ENCODE peak calls at places on chromosomes 11 and 22, in five cellular contexts. P is fibroblast of lung, D is aorta, C is neuronal stem cell, I is sigmoid colon. S is an unnamed sample.

GRCh38 chr22:34669001-34669400 is 397.0 kb upstream of the ISX start:
- DNase-seq in P (no peak), D (no peak), C (no peak), I (no peak), S (no peak)

GRCh38 chr11:6755303-6755952 is 16.3 kb downstream of the OR2AG2 start:
- DNase-seq in P (peak; percentile 44), D (no peak), C (peak; percentile 44), I (no peak), S (peak; percentile 43)

GRCh38 chr11:110712643-110713468 is 619 bp upstream of the ARHGAP20 start:
- DNase-seq in P (peak; percentile 75), D (peak; percentile 68), C (peak; percentile 47), I (peak; percentile 56), S (peak; percentile 29)

GRCh38 chr11:65793625-65794400 is 7.0 kb downstream of the OVOL1 start:
- DNase-seq in P (no peak), D (no peak), C (no peak), I (no peak), S (peak; percentile 68)

GRCh38 chr11:124402326-124402922 is 3.6 kb upstream of the OR8B3 start:
- DNase-seq in P (peak; percentile 85), D (peak; percentile 76), C (peak; percentile 30), I (no peak), S (peak; percentile 65)

GRCh38 chr11:119888119-119888518 is 159.1 kb upstream of the NECTIN1 start:
- DNase-seq in P (no peak), D (no peak), C (no peak), I (no peak), S (no peak)

GRCh38 chr22:41216984-41217383 is 11.9 kb downstream of the L3MBTL2 start:
- DNase-seq in P (peak; percentile 37), D (no peak), C (no peak), I (peak; percentile 77), S (no peak)

GRCh38 chr11:12806113-12806512 is 131.9 kb downstream of the TEAD1 start:
- DNase-seq in P (peak; percentile 57), D (no peak), C (no peak), I (no peak), S (no peak)

GRCh38 chr11:110160016-110160415 is 66.8 kb downstream of the ZC3H12C start:
- DNase-seq in P (peak; percentile 59), D (no peak), C (no peak), I (no peak), S (no peak)

GRCh38 chr11:128708660-128709059 is 14.8 kb downstream of the FLI1 start:
- DNase-seq in P (no peak), D (no peak), C (no peak), I (no peak), S (no peak)

GRCh38 chr11:128704517-128704916 is 10.6 kb downstream of the FLI1 start:
- DNase-seq in P (no peak), D (no peak), C (no peak), I (no peak), S (no peak)

GRCh38 chr11:128709402-128709801 is 15.5 kb downstream of the FLI1 start:
- DNase-seq in P (peak; percentile 70), D (no peak), C (no peak), I (no peak), S (no peak)

GRCh38 chr11:128705124-128705920 is 11.4 kb downstream of the FLI1 start:
- DNase-seq in P (no peak), D (no peak), C (no peak), I (no peak), S (no peak)

GRCh38 chr11:128707671-128708070 is 13.8 kb downstream of the FLI1 start:
- DNase-seq in P (peak; percentile 22), D (no peak), C (no peak), I (no peak), S (no peak)
- H3K4me1 ChIP-seq in P (no peaks in the 10 kb centered on the region), D (no peaks in the 10 kb centered on the region), C (peaks cover 6% of the 10 kb centered on the region), I (no peaks in the 10 kb centered on the region), S (no peaks in the 10 kb centered on the region)

GRCh38 chr11:114159802-114160588 is 100.5 kb downstream of the ZBTB16 start:
- DNase-seq in P (peak; percentile 99), D (peak; percentile 99), C (no peak), I (peak; percentile 100), S (peak; percentile 100)
- H3K4me1 ChIP-seq in P (peaks cover 14% of the 10 kb centered on the region), D (peaks cover 16% of the 10 kb centered on the region), C (peaks cover 32% of the 10 kb centered on the region), I (no peaks in the 10 kb centered on the region), S (peaks cover 35% of the 10 kb centered on the region)

DNA sequence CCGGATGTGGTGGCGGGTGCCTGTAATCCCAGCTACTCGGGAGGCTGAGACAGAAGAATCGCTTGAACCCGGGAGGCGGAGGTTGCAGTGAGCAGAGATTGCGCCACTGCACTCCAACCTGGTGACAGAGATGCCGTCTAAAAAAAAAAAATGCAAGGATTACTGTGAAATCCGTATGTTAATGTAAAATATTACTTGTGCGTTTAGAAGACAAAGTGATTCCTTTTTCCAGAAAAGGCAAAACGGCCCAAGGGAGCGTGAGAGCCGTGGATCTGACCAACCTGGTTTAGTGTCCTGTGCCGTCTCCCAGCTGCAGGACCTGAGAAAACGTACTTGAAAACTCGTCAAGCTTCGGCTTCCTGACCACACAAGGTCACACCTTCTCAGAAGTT is 905 bp downstream of the HDHD5 start:
- DNase-seq in P (no peak), D (no peak), C (no peak), I (no peak), S (no peak)
- H3K4me1 ChIP-seq in P (peaks cover 6% of the 10 kb centered on the region), D (no peaks in the 10 kb centered on the region), C (peaks cover 4% of the 10 kb centered on the region), I (no peaks in the 10 kb centered on the region), S (no peaks in the 10 kb centered on the region)

GRCh38 chr11:33320814-33321330 is 63.7 kb downstream of the HIPK3 start:
- DNase-seq in P (no peak), D (no peak), C (no peak), I (no peak), S (no peak)

GRCh38 chr11:33323421-33323820 is 66.2 kb downstream of the HIPK3 start:
- DNase-seq in P (no peak), D (no peak), C (no peak), I (no peak), S (no peak)

GRCh38 chr11:33321483-33321882 is 64.3 kb downstream of the HIPK3 start:
- DNase-seq in P (no peak), D (no peak), C (no peak), I (no peak), S (no peak)

GRCh38 chr11:33325456-33325855 is 68.3 kb downstream of the HIPK3 start:
- DNase-seq in P (no peak), D (no peak), C (no peak), I (no peak), S (no peak)

DNA sequence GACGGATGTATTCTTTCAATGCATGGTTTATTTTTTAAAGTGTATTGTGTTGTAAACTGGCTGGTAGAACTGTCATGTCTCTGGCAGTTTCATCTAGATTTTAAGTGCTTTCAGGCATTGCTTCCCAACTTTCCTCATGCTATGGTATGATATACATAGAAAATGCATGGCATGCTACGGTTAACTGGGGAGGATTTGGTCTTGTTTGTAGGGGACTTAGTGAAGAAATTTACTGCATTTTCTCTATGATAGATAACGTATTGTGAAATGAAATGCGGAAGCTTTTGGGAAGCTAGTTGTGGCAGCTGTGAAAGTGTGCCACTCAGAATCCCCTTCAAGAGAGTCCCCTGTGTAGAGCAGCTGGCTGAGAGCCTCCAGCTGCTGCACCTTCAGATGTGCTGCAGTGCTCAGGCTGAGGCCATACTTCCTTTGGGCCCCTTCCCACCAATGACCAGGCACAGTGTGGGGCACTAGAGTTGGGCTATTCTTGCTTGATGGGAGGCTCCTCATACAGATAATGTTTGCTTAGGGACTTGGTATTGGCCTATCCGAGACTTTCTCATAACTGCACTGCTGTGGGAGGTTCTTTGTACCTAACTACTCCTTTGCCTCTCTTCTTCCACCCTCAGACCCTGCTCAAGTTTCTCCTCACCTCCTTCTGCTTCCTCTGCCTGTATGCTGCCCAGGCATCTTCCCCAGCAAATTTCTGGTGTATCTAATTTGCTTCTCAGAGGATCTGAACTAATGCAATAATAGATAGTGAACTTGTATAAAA is 67.2 kb downstream of the HIPK3 start:
- DNase-seq in P (no peak), D (no peak), C (no peak), I (no peak), S (no peak)
- H3K4me1 ChIP-seq in P (peaks cover 9% of the 10 kb centered on the region), D (peaks cover 5% of the 10 kb centered on the region), C (no peaks in the 10 kb centered on the region), I (no peaks in the 10 kb centered on the region), S (no peaks in the 10 kb centered on the region)

GRCh38 chr22:29723766-29724165 is 4.0 kb downstream of the CABP7 start:
- DNase-seq in P (no peak), D (no peak), C (no peak), I (no peak), S (no peak)
- H3K4me1 ChIP-seq in P (no peaks in the 10 kb centered on the region), D (no peaks in the 10 kb centered on the region), C (peaks cover 5% of the 10 kb centered on the region), I (no peaks in the 10 kb centered on the region), S (no peaks in the 10 kb centered on the region)

GRCh38 chr11:72669527-72669926 is 4.7 kb downstream of the PDE2A start:
- DNase-seq in P (no peak), D (no peak), C (no peak), I (no peak), S (no peak)
- H3K4me1 ChIP-seq in P (no peaks in the 10 kb centered on the region), D (no peaks in the 10 kb centered on the region), C (peaks cover 6% of the 10 kb centered on the region), I (no peaks in the 10 kb centered on the region), S (no peaks in the 10 kb centered on the region)

S was measured in colonic mucosa.